ENCODE peak calls at places on chromosomes 7 and 10, in seven cellular contexts. One of them, this sample, is unnamed.

GRCh38 chr7:127911968-127912511 is 119.2 kb downstream of the LRRC4 start:
- DNase-seq in Caco-2: no peak
- DNase-seq in upper lobe of right lung: no peak
- DNase-seq in GM13977: peak; percentile 26
- DNase-seq in activated B cell treated with CpG ODN at 0.5 μM for 24 hours: no peak
- DNase-seq in OCI-LY7: peak; percentile 64
- DNase-seq in HCT116: no peak
- DNase-seq in this sample: no peak

GRCh38 chr7:45921381-45921698 is 268 bp upstream of the IGFBP3 start:
- DNase-seq in Caco-2: no peak
- DNase-seq in upper lobe of right lung: no peak
- DNase-seq in GM13977: no peak
- DNase-seq in activated B cell treated with CpG ODN at 0.5 μM for 24 hours: no peak
- DNase-seq in OCI-LY7: no peak
- DNase-seq in HCT116: no peak
- DNase-seq in this sample: no peak

GRCh38 chr10:3829193-3830050 is 44.4 kb upstream of the KLF6 start:
- DNase-seq in Caco-2: no peak
- DNase-seq in upper lobe of right lung: no peak
- DNase-seq in GM13977: no peak
- DNase-seq in activated B cell treated with CpG ODN at 0.5 μM for 24 hours: no peak
- DNase-seq in OCI-LY7: no peak
- DNase-seq in HCT116: no peak
- DNase-seq in this sample: no peak

GRCh38 chr10:88066876-88067275 is 203.5 kb downstream of the PTEN start:
- DNase-seq in Caco-2: no peak
- DNase-seq in upper lobe of right lung: no peak
- DNase-seq in GM13977: no peak
- DNase-seq in activated B cell treated with CpG ODN at 0.5 μM for 24 hours: no peak
- DNase-seq in OCI-LY7: peak; percentile 86
- DNase-seq in HCT116: no peak
- DNase-seq in this sample: no peak

GRCh38 chr10:43689007-43689491 is 40.4 kb upstream of the ZNF32 start:
- DNase-seq in Caco-2: no peak
- DNase-seq in upper lobe of right lung: peak; percentile 54
- DNase-seq in GM13977: no peak
- DNase-seq in activated B cell treated with CpG ODN at 0.5 μM for 24 hours: no peak
- DNase-seq in OCI-LY7: no peak
- DNase-seq in HCT116: no peak
- DNase-seq in this sample: no peak

GRCh38 chr10:71349401-71349800 is 30.3 kb downstream of the SLC29A3 start:
- DNase-seq in Caco-2: peak; percentile 52
- DNase-seq in upper lobe of right lung: no peak
- DNase-seq in GM13977: no peak
- DNase-seq in activated B cell treated with CpG ODN at 0.5 μM for 24 hours: no peak
- DNase-seq in OCI-LY7: no peak
- DNase-seq in HCT116: no peak
- DNase-seq in this sample: no peak

GRCh38 chr10:132742167-132742836 is 43.6 kb downstream of the NKX6-2 start:
- DNase-seq in Caco-2: no peak
- DNase-seq in upper lobe of right lung: no peak
- DNase-seq in GM13977: no peak
- DNase-seq in activated B cell treated with CpG ODN at 0.5 μM for 24 hours: no peak
- DNase-seq in OCI-LY7: no peak
- DNase-seq in HCT116: no peak
- DNase-seq in this sample: no peak

GRCh38 chr7:11830582-11831382 is 1.2 kb downstream of the THSD7A start:
- DNase-seq in Caco-2: no peak
- DNase-seq in upper lobe of right lung: no peak
- DNase-seq in GM13977: no peak
- DNase-seq in activated B cell treated with CpG ODN at 0.5 μM for 24 hours: no peak
- DNase-seq in OCI-LY7: no peak
- DNase-seq in HCT116: no peak
- DNase-seq in this sample: no peak

GRCh38 chr7:4076701-4077294 is 605.3 kb upstream of the FOXK1 start:
- DNase-seq in Caco-2: no peak
- DNase-seq in upper lobe of right lung: no peak
- DNase-seq in GM13977: no peak
- DNase-seq in activated B cell treated with CpG ODN at 0.5 μM for 24 hours: no peak
- DNase-seq in OCI-LY7: no peak
- DNase-seq in HCT116: no peak
- DNase-seq in this sample: no peak

GRCh38 chr7:126495001-126495400 is 757.7 kb downstream of the GRM8 start:
- DNase-seq in Caco-2: no peak
- DNase-seq in upper lobe of right lung: no peak
- DNase-seq in GM13977: no peak
- DNase-seq in activated B cell treated with CpG ODN at 0.5 μM for 24 hours: no peak
- DNase-seq in OCI-LY7: no peak
- DNase-seq in HCT116: no peak
- DNase-seq in this sample: no peak

GRCh38 chr7:3301831-3302618 is 973 bp downstream of the SDK1 start:
- DNase-seq in Caco-2: peak; percentile 15
- DNase-seq in upper lobe of right lung: no peak
- DNase-seq in GM13977: no peak
- DNase-seq in activated B cell treated with CpG ODN at 0.5 μM for 24 hours: peak; percentile 28
- DNase-seq in OCI-LY7: no peak
- DNase-seq in HCT116: no peak
- DNase-seq in this sample: no peak

GRCh38 chr10:32386623-32387022 is 39.7 kb upstream of the EPC1 start:
- DNase-seq in Caco-2: no peak
- DNase-seq in upper lobe of right lung: no peak
- DNase-seq in GM13977: no peak
- DNase-seq in activated B cell treated with CpG ODN at 0.5 μM for 24 hours: no peak
- DNase-seq in OCI-LY7: no peak
- DNase-seq in HCT116: no peak
- DNase-seq in this sample: no peak

GRCh38 chr7:55545496-55545895 is 26.8 kb downstream of the VOPP1 start:
- DNase-seq in Caco-2: no peak
- DNase-seq in upper lobe of right lung: no peak
- DNase-seq in GM13977: no peak
- DNase-seq in activated B cell treated with CpG ODN at 0.5 μM for 24 hours: no peak
- DNase-seq in OCI-LY7: no peak
- DNase-seq in HCT116: no peak
- DNase-seq in this sample: no peak
- TF ChIP-seq CTCF in Caco-2: no peak
- TF ChIP-seq CTCF in upper lobe of right lung: no peak
- TF ChIP-seq CTCF in GM13977: no peak
- TF ChIP-seq CTCF in activated B cell treated with CpG ODN at 0.5 μM for 24 hours: no peak
- TF ChIP-seq CTCF in OCI-LY7: no peak
- TF ChIP-seq CTCF in HCT116: no peak
- TF ChIP-seq CTCF in this sample: no peak

GRCh38 chr10:76303682-76304316 is 872.4 kb downstream of the LRMDA start:
- DNase-seq in Caco-2: peak; percentile 85
- DNase-seq in upper lobe of right lung: peak; percentile 82
- DNase-seq in GM13977: peak; percentile 23
- DNase-seq in activated B cell treated with CpG ODN at 0.5 μM for 24 hours: no peak
- DNase-seq in OCI-LY7: peak; percentile 22
- DNase-seq in HCT116: peak; percentile 28
- DNase-seq in this sample: no peak

GRCh38 chr10:76302936-76303656 is 871.7 kb downstream of the LRMDA start:
- DNase-seq in Caco-2: peak; percentile 79
- DNase-seq in upper lobe of right lung: no peak
- DNase-seq in GM13977: no peak
- DNase-seq in activated B cell treated with CpG ODN at 0.5 μM for 24 hours: no peak
- DNase-seq in OCI-LY7: no peak
- DNase-seq in HCT116: no peak
- DNase-seq in this sample: no peak

GRCh38 chr10:76299501-76299900 is 868.1 kb downstream of the LRMDA start:
- DNase-seq in Caco-2: no peak
- DNase-seq in upper lobe of right lung: no peak
- DNase-seq in GM13977: no peak
- DNase-seq in activated B cell treated with CpG ODN at 0.5 μM for 24 hours: no peak
- DNase-seq in OCI-LY7: no peak
- DNase-seq in HCT116: no peak
- DNase-seq in this sample: no peak

GRCh38 chr10:76302491-76302890 is 871.1 kb downstream of the LRMDA start:
- DNase-seq in Caco-2: no peak
- DNase-seq in upper lobe of right lung: no peak
- DNase-seq in GM13977: no peak
- DNase-seq in activated B cell treated with CpG ODN at 0.5 μM for 24 hours: no peak
- DNase-seq in OCI-LY7: no peak
- DNase-seq in HCT116: no peak
- DNase-seq in this sample: no peak

GRCh38 chr10:76301950-76302349 is 870.5 kb downstream of the LRMDA start:
- DNase-seq in Caco-2: peak; percentile 37
- DNase-seq in upper lobe of right lung: no peak
- DNase-seq in GM13977: no peak
- DNase-seq in activated B cell treated with CpG ODN at 0.5 μM for 24 hours: no peak
- DNase-seq in OCI-LY7: no peak
- DNase-seq in HCT116: no peak
- DNase-seq in this sample: no peak
- TF ChIP-seq CTCF in Caco-2: peak; percentile 25
- TF ChIP-seq CTCF in upper lobe of right lung: peak; percentile 20
- TF ChIP-seq CTCF in GM13977: no peak
- TF ChIP-seq CTCF in activated B cell treated with CpG ODN at 0.5 μM for 24 hours: no peak
- TF ChIP-seq CTCF in OCI-LY7: peak; percentile 22
- TF ChIP-seq CTCF in HCT116: peak; percentile 21
- TF ChIP-seq CTCF in this sample: no peak

DNA sequence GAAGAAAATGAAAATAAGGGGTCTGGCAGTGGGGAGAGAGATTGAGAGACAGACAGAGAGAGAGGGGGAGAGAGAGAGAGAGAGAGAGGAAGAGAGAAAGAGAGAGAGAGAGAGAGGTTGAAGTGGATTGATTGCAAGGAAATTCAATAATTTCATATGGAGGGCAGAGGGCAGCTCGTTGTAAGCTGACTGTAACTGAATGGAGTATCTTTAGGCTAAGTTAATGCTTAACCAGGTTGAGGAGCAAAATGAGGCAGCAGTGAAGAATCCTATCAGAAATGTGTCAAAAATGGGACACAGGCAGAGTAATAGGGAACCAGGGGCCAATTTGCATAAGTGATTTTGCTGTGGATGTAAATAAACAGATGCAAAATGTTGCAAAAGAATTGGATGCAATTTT is 21.0 kb downstream of the BLNK start:
- DNase-seq in Caco-2: no peak
- DNase-seq in upper lobe of right lung: no peak
- DNase-seq in GM13977: no peak
- DNase-seq in activated B cell treated with CpG ODN at 0.5 μM for 24 hours: no peak
- DNase-seq in OCI-LY7: no peak
- DNase-seq in HCT116: no peak
- DNase-seq in this sample: no peak
- TF ChIP-seq CTCF in Caco-2: no peak
- TF ChIP-seq CTCF in upper lobe of right lung: no peak
- TF ChIP-seq CTCF in GM13977: no peak
- TF ChIP-seq CTCF in activated B cell treated with CpG ODN at 0.5 μM for 24 hours: no peak
- TF ChIP-seq CTCF in OCI-LY7: no peak
- TF ChIP-seq CTCF in HCT116: no peak
- TF ChIP-seq CTCF in this sample: no peak

GRCh38 chr7:105388373-105389089 is at the start of gene SRPK2:
- DNase-seq in Caco-2: peak; percentile 86
- DNase-seq in upper lobe of right lung: peak; percentile 92
- DNase-seq in GM13977: peak; percentile 95
- DNase-seq in activated B cell treated with CpG ODN at 0.5 μM for 24 hours: peak; percentile 73
- DNase-seq in OCI-LY7: peak; percentile 84
- DNase-seq in HCT116: no peak
- DNase-seq in this sample: no peak

GRCh38 chr7:105389889-105390288 is 1.2 kb upstream of the SRPK2 start:
- DNase-seq in Caco-2: no peak
- DNase-seq in upper lobe of right lung: no peak
- DNase-seq in GM13977: no peak
- DNase-seq in activated B cell treated with CpG ODN at 0.5 μM for 24 hours: no peak
- DNase-seq in OCI-LY7: no peak
- DNase-seq in HCT116: no peak
- DNase-seq in this sample: no peak

GRCh38 chr7:105391429-105391828 is 2.7 kb upstream of the SRPK2 start:
- DNase-seq in Caco-2: no peak
- DNase-seq in upper lobe of right lung: no peak
- DNase-seq in GM13977: no peak
- DNase-seq in activated B cell treated with CpG ODN at 0.5 μM for 24 hours: no peak
- DNase-seq in OCI-LY7: no peak
- DNase-seq in HCT116: no peak
- DNase-seq in this sample: no peak

GRCh38 chr7:105389090-105389650 is 449 bp upstream of the SRPK2 start:
- DNase-seq in Caco-2: peak; percentile 69
- DNase-seq in upper lobe of right lung: peak; percentile 76
- DNase-seq in GM13977: no peak
- DNase-seq in activated B cell treated with CpG ODN at 0.5 μM for 24 hours: peak; percentile 48
- DNase-seq in OCI-LY7: peak; percentile 57
- DNase-seq in HCT116: peak; percentile 32
- DNase-seq in this sample: no peak

GRCh38 chr7:105387621-105388372 is 924 bp downstream of the SRPK2 start:
- DNase-seq in Caco-2: peak; percentile 68
- DNase-seq in upper lobe of right lung: peak; percentile 90
- DNase-seq in GM13977: peak; percentile 85
- DNase-seq in activated B cell treated with CpG ODN at 0.5 μM for 24 hours: peak; percentile 48
- DNase-seq in OCI-LY7: peak; percentile 54
- DNase-seq in HCT116: no peak
- DNase-seq in this sample: no peak
- TF ChIP-seq CTCF in Caco-2: no peak
- TF ChIP-seq CTCF in upper lobe of right lung: no peak
- TF ChIP-seq CTCF in GM13977: no peak
- TF ChIP-seq CTCF in activated B cell treated with CpG ODN at 0.5 μM for 24 hours: no peak
- TF ChIP-seq CTCF in OCI-LY7: no peak
- TF ChIP-seq CTCF in HCT116: no peak
- TF ChIP-seq CTCF in this sample: no peak